ENCODE peak calls at places on chromosomes 7 and 10, in nine cellular contexts. P, U, V, J, R, M, F, S and Z are unnamed samples.
A peak's percentile ranks its signal among the peaks of the same experiment; 100 is the strongest.

GRCh38 chr10:75095631-75096030 is 15.8 kb upstream of the SAMD8 start:
- DNase-seq in P (no peak), U (no peak), V (no peak), J (no peak), R (no peak), M (no peak), F (no peak), S (no peak), Z (no peak)

GRCh38 chr10:45547966-45548513 is 124.5 kb downstream of the ZFAND4 start:
- DNase-seq in P (no peak), U (no peak), V (no peak), J (no peak), R (no peak), M (no peak), F (no peak), S (no peak), Z (no peak)

GRCh38 chr10:79088176-79088575 is 19.4 kb downstream of the ZMIZ1 start:
- DNase-seq in P (no peak), U (no peak), V (no peak), J (no peak), R (no peak), M (no peak), F (no peak), S (no peak), Z (no peak)

GRCh38 chr7:44184221-44184873 is 4.9 kb downstream of the GCK start:
- DNase-seq in P (peak; percentile 78), U (no peak), V (peak; percentile 94), J (peak; percentile 19), R (peak; percentile 74), M (peak; percentile 91), F (no peak), S (no peak), Z (no peak)

GRCh38 chr10:17210361-17210760 is 8.9 kb upstream of the TRDMT1 start:
- DNase-seq in P (no peak), U (no peak), V (peak; percentile 51), J (no peak), R (no peak), M (no peak), F (no peak), S (no peak), Z (no peak)

GRCh38 chr10:72263613-72264241 is 10.0 kb upstream of the DDIT4 start:
- DNase-seq in P (no peak), U (peak; percentile 93), V (no peak), J (no peak), R (peak; percentile 81), M (peak; percentile 73), F (no peak), S (peak; percentile 92), Z (peak; percentile 23)

GRCh38 chr10:99551158-99551557 is 18.4 kb downstream of the NKX2-3 start:
- DNase-seq in P (no peak), U (no peak), V (peak; percentile 39), J (peak; percentile 31), R (no peak), M (peak; percentile 38), F (peak; percentile 32), S (peak; percentile 33), Z (no peak)

GRCh38 chr7:20219446-20220292 is 2.5 kb upstream of the MACC1 start:
- DNase-seq in P (no peak), U (peak; percentile 83), V (peak; percentile 71), J (no peak), R (peak; percentile 85), M (peak; percentile 90), F (no peak), S (peak; percentile 99), Z (peak; percentile 26)

GRCh38 chr7:150405584-150406310 is 26.6 kb downstream of the ZNF775 start:
- DNase-seq in P (no peak), U (peak; percentile 64), V (peak; percentile 62), J (peak; percentile 78), R (peak; percentile 55), M (no peak), F (peak; percentile 85), S (peak; percentile 78), Z (peak; percentile 78)

GRCh38 chr10:32961892-32962369 is 3.9 kb upstream of the ITGB1 start:
- DNase-seq in P (peak; percentile 69), U (peak; percentile 58), V (peak; percentile 91), J (no peak), R (peak; percentile 38), M (peak; percentile 95), F (no peak), S (no peak), Z (peak; percentile 74)

GRCh38 chr10:45439365-45439764 is 65.3 kb downstream of the ALOX5 start:
- DNase-seq in P (no peak), U (no peak), V (no peak), J (no peak), R (no peak), M (no peak), F (no peak), S (no peak), Z (no peak)

GRCh38 chr10:79457256-79457785 is 11.9 kb upstream of the ZCCHC24 start:
- DNase-seq in P (no peak), U (no peak), V (no peak), J (no peak), R (no peak), M (no peak), F (no peak), S (no peak), Z (no peak)

GRCh38 chr7:155799514-155799913 is 12.7 kb downstream of the SHH start:
- DNase-seq in P (no peak), U (no peak), V (peak; percentile 19), J (no peak), R (no peak), M (no peak), F (peak; percentile 28), S (no peak), Z (no peak)

GRCh38 chr10:77248104-77248503 is 389.5 kb downstream of the KCNMA1 start:
- DNase-seq in P (no peak), U (no peak), V (no peak), J (peak; percentile 31), R (peak; percentile 19), M (no peak), F (no peak), S (no peak), Z (peak; percentile 71)

GRCh38 chr10:98172073-98172472 is 37.6 kb downstream of the R3HCC1L start:
- DNase-seq in P (no peak), U (no peak), V (peak; percentile 65), J (no peak), R (no peak), M (no peak), F (no peak), S (no peak), Z (no peak)
- H3K4me3 ChIP-seq in P (no peak overlapping the region), U (no peak overlapping the region), V (peak overlapping the region; percentile 23), J (no peak overlapping the region), R (no peak overlapping the region), M (no peak overlapping the region), F (no peak overlapping the region), S (no peak overlapping the region), Z (no peak overlapping the region)

GRCh38 chr10:50346947-50347346 is 95.6 kb upstream of the ASAH2 start:
- DNase-seq in P (no peak), U (no peak), V (no peak), J (no peak), R (no peak), M (no peak), F (no peak), S (no peak), Z (no peak)

GRCh38 chr10:50347394-50347802 is 96.1 kb upstream of the ASAH2 start:
- DNase-seq in P (no peak), U (peak; percentile 8), V (no peak), J (no peak), R (no peak), M (no peak), F (no peak), S (no peak), Z (no peak)

GRCh38 chr10:50350366-50350765 is 99.0 kb upstream of the ASAH2 start:
- DNase-seq in P (no peak), U (no peak), V (no peak), J (no peak), R (no peak), M (no peak), F (no peak), S (no peak), Z (no peak)

GRCh38 chr10:50349554-50349953 is 98.2 kb upstream of the ASAH2 start:
- DNase-seq in P (no peak), U (no peak), V (no peak), J (no peak), R (no peak), M (no peak), F (no peak), S (no peak), Z (no peak)

GRCh38 chr10:50351483-50352146 is 100.3 kb upstream of the ASAH2 start:
- DNase-seq in P (no peak), U (no peak), V (no peak), J (no peak), R (no peak), M (no peak), F (no peak), S (no peak), Z (no peak)
- TF ChIP-seq EZH2phosphoT487 in P (no peak), U (no peak), V (no peak), J (no peak), R (no peak), M (no peak), F (no peak), S (no peak), Z (no peak)

GRCh38 chr7:131543298-131543697 is 13.1 kb downstream of the PODXL start:
- DNase-seq in P (no peak), U (no peak), V (no peak), J (no peak), R (no peak), M (no peak), F (no peak), S (no peak), Z (no peak)

GRCh38 chr7:131538071-131538790 is 18.2 kb downstream of the PODXL start:
- DNase-seq in P (peak; percentile 72), U (no peak), V (peak; percentile 70), J (no peak), R (peak; percentile 48), M (peak; percentile 88), F (no peak), S (no peak), Z (peak; percentile 61)

GRCh38 chr7:131537581-131537980 is 18.8 kb downstream of the PODXL start:
- DNase-seq in P (no peak), U (no peak), V (peak; percentile 67), J (no peak), R (no peak), M (no peak), F (peak; percentile 71), S (no peak), Z (no peak)

GRCh38 chr7:131538791-131539179 is 17.6 kb downstream of the PODXL start:
- DNase-seq in P (no peak), U (no peak), V (peak; percentile 68), J (peak; percentile 66), R (no peak), M (peak; percentile 27), F (no peak), S (no peak), Z (no peak)

GRCh38 chr7:131540491-131541162 is 15.8 kb downstream of the PODXL start:
- DNase-seq in P (no peak), U (no peak), V (no peak), J (no peak), R (no peak), M (peak; percentile 25), F (no peak), S (no peak), Z (no peak)
- H2AFZ ChIP-seq in P (no peak overlapping the region), U (no peak overlapping the region), V (no peak overlapping the region), J (no peak overlapping the region), R (no peak overlapping the region), M (no peak overlapping the region), F (no peak overlapping the region), S (no peak overlapping the region), Z (no peak overlapping the region)

GRCh38 chr10:111079241-111079760 is 2.5 kb downstream of the ADRA2A start:
- DNase-seq in P (no peak), U (no peak), V (no peak), J (no peak), R (no peak), M (no peak), F (no peak), S (no peak), Z (peak; percentile 44)
- H3K4me3 ChIP-seq in P (no peak overlapping the region), U (no peak overlapping the region), V (peak overlapping the region; percentile 80), J (no peak overlapping the region), R (no peak overlapping the region), M (no peak overlapping the region), F (no peak overlapping the region), S (no peak overlapping the region), Z (peak overlapping the region; percentile 74)